ENCODE peak calls at places on chromosomes 13 and 19, in eight cellular contexts. U is AG10803; A is T-helper 2 cell; I is H9; X is stimulated activated CD8-positive, alpha-beta memory T cell treated with anti-CD3 and anti-CD28 coated beads, Interleukin-15, amount 100 ng/mL, for 24 hours; K is activated naive CD8-positive, alpha-beta T cell treated with anti-CD3 and anti-CD28 coated beads, Interleukin-2, amount 50 U/mL, for 24 hours; L is stimulated activated CD4-positive, alpha-beta T cell treated with anti-CD3 and anti-CD28 coated beads, Interleukin-12 subunit alpha, Interleukin-12 subunit beta, amount 100 ng/mL, for 48 hours; O is ascending aorta. P is an unnamed sample.

GRCh38 chr19:48862827-48863226 is 5.6 kb downstream of the PLEKHA4 start:
- DNase-seq in U (no peak), A (no peak), I (no peak), X (no peak), K (no peak), L (no peak), O (no peak), P (no peak)

GRCh38 chr13:47334173-47334572 is 437.3 kb upstream of the HTR2A start:
- DNase-seq in U (peak; percentile 96), A (no peak), I (no peak), X (no peak), K (no peak), L (no peak), O (no peak), P (no peak)

GRCh38 chr19:8022275-8022674 is 16.8 kb upstream of the ELAVL1 start:
- DNase-seq in U (no peak), A (no peak), I (no peak), X (no peak), K (no peak), L (no peak), O (no peak), P (no peak)

GRCh38 chr13:37417042-37417441 is 181.5 kb downstream of the POSTN start:
- DNase-seq in U (no peak), A (no peak), I (no peak), X (no peak), K (no peak), L (no peak), O (no peak), P (no peak)

GRCh38 chr19:47239610-47240296 is 8.8 kb upstream of the BBC3 start:
- DNase-seq in U (peak; percentile 37), A (peak; percentile 64), I (peak; percentile 78), X (no peak), K (peak; percentile 58), L (no peak), O (peak; percentile 92), P (peak; percentile 84)

GRCh38 chr13:26186141-26186870 is 35.8 kb downstream of the RNF6 start:
- DNase-seq in U (peak; percentile 90), A (peak; percentile 87), I (peak; percentile 96), X (peak; percentile 75), K (peak; percentile 90), L (peak; percentile 85), O (peak; percentile 90), P (peak; percentile 97)

GRCh38 chr19:29878973-29879654 is 62.9 kb upstream of the URI1 start:
- DNase-seq in U (peak; percentile 45), A (no peak), I (peak; percentile 67), X (no peak), K (no peak), L (no peak), O (peak; percentile 74), P (peak; percentile 50)

GRCh38 chr19:45063851-45064801 is 12.2 kb downstream of the ZNF296 start:
- DNase-seq in U (no peak), A (no peak), I (no peak), X (no peak), K (no peak), L (no peak), O (no peak), P (no peak)

GRCh38 chr13:102197193-102197592 is 204.7 kb downstream of the FGF14 start:
- DNase-seq in U (no peak), A (no peak), I (peak; percentile 45), X (no peak), K (no peak), L (no peak), O (no peak), P (peak; percentile 72)